ENCODE peak calls at places on chromosomes 13 and 19, in six cellular contexts. One of them, this sample, is unnamed.

GRCh38 chr19:28242317-28242927 is 970.5 kb downstream of the UQCRFS1 start:
- DNase-seq in GM23338: peak
- DNase-seq in neural progenitor cell: peak
- DNase-seq in fibroblast of lung: peak
- DNase-seq in endothelial cell of umbilical vein: peak
- DNase-seq in PC-3: no peak
- DNase-seq in this sample: peak

GRCh38 chr13:41178040-41178439 is 16.3 kb downstream of the KBTBD7 start:
- DNase-seq in GM23338: peak
- DNase-seq in neural progenitor cell: no peak
- DNase-seq in endothelial cell of umbilical vein: no peak
- DNase-seq in PC-3: no peak
- DNase-seq in fibroblast of lung: peak
- DNase-seq in this sample: no peak

GRCh38 chr13:97395437-97396136 is 38.4 kb upstream of the RAP2A start:
- DNase-seq in endothelial cell of umbilical vein: no peak
- DNase-seq in PC-3: peak
- DNase-seq in GM23338: no peak
- DNase-seq in neural progenitor cell: no peak
- DNase-seq in fibroblast of lung: peak
- DNase-seq in this sample: no peak

GRCh38 chr19:50724522-50725217 is 1.5 kb downstream of the CLEC11A start:
- DNase-seq in GM23338: peak
- DNase-seq in PC-3: peak
- DNase-seq in neural progenitor cell: peak
- DNase-seq in fibroblast of lung: peak
- DNase-seq in endothelial cell of umbilical vein: peak
- DNase-seq in this sample: peak

GRCh38 chr19:18263324-18264215 is 10.7 kb downstream of the IQCN start:
- DNase-seq in endothelial cell of umbilical vein: no peak
- DNase-seq in GM23338: no peak
- DNase-seq in fibroblast of lung: no peak
- DNase-seq in neural progenitor cell: no peak
- DNase-seq in PC-3: no peak
- DNase-seq in this sample: no peak

GRCh38 chr19:3285647-3286176 is 61.3 kb downstream of the CELF5 start:
- DNase-seq in GM23338: peak
- DNase-seq in endothelial cell of umbilical vein: no peak
- DNase-seq in neural progenitor cell: no peak
- DNase-seq in fibroblast of lung: peak
- DNase-seq in PC-3: no peak
- DNase-seq in this sample: no peak

GRCh38 chr19:17125052-17125727 is 49.6 kb downstream of the MYO9B start:
- DNase-seq in PC-3: no peak
- DNase-seq in GM23338: no peak
- DNase-seq in fibroblast of lung: peak
- DNase-seq in endothelial cell of umbilical vein: no peak
- DNase-seq in neural progenitor cell: no peak
- DNase-seq in this sample: peak

GRCh38 chr13:52003551-52003950 is 7.7 kb downstream of the ATP7B start:
- DNase-seq in PC-3: no peak
- DNase-seq in neural progenitor cell: no peak
- DNase-seq in GM23338: peak
- DNase-seq in endothelial cell of umbilical vein: no peak
- DNase-seq in fibroblast of lung: no peak
- DNase-seq in this sample: no peak

GRCh38 chr19:35843676-35844481 is 8.4 kb downstream of the NPHS1 start:
- DNase-seq in PC-3: no peak
- DNase-seq in GM23338: peak
- DNase-seq in fibroblast of lung: no peak
- DNase-seq in neural progenitor cell: peak
- DNase-seq in endothelial cell of umbilical vein: no peak
- DNase-seq in this sample: no peak
- TF ChIP-seq EZH2 in PC-3: no peak
- TF ChIP-seq EZH2 in GM23338: no peak
- TF ChIP-seq EZH2 in fibroblast of lung: no peak
- TF ChIP-seq EZH2 in neural progenitor cell: peak
- TF ChIP-seq EZH2 in endothelial cell of umbilical vein: no peak
- TF ChIP-seq EZH2 in this sample: no peak

GRCh38 chr13:26051231-26052135 is at the start of gene SHISA2:
- DNase-seq in GM23338: peak
- DNase-seq in fibroblast of lung: peak
- DNase-seq in neural progenitor cell: peak
- DNase-seq in PC-3: peak
- DNase-seq in endothelial cell of umbilical vein: peak
- DNase-seq in this sample: peak

GRCh38 chr13:26050568-26051230 is 1.1 kb downstream of the SHISA2 start:
- DNase-seq in endothelial cell of umbilical vein: peak
- DNase-seq in GM23338: peak
- DNase-seq in fibroblast of lung: no peak
- DNase-seq in PC-3: no peak
- DNase-seq in neural progenitor cell: peak
- DNase-seq in this sample: no peak

GRCh38 chr13:26046639-26047038 is 5.2 kb downstream of the SHISA2 start:
- DNase-seq in fibroblast of lung: no peak
- DNase-seq in neural progenitor cell: no peak
- DNase-seq in endothelial cell of umbilical vein: no peak
- DNase-seq in GM23338: no peak
- DNase-seq in PC-3: no peak
- DNase-seq in this sample: no peak

GRCh38 chr13:26047040-26047439 is 4.8 kb downstream of the SHISA2 start:
- DNase-seq in endothelial cell of umbilical vein: no peak
- DNase-seq in GM23338: no peak
- DNase-seq in neural progenitor cell: no peak
- DNase-seq in fibroblast of lung: no peak
- DNase-seq in PC-3: no peak
- DNase-seq in this sample: no peak

DNA sequence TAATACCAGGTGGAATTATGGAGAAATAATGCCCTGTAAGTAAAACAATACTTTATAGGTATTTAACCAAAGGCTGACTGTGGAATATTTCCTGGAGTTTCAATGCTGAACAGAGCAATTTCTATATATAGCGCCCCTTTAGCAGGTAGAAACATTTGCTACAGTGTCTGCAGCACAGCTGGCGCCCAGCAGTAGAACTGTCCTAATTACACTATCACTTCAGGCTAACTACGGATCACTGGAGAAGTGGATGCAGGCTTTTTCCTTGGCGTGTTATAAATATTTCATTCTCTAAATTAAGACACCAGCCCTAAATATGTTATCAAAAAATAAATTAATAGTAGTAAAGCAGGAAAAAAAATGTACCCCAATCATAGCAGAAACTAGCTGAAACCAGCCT is 3.1 kb downstream of the SHISA2 start:
- DNase-seq in endothelial cell of umbilical vein: no peak
- DNase-seq in neural progenitor cell: no peak
- DNase-seq in PC-3: no peak
- DNase-seq in fibroblast of lung: no peak
- DNase-seq in GM23338: no peak
- DNase-seq in this sample: no peak
- H3K4me2 ChIP-seq in endothelial cell of umbilical vein: peak
- H3K4me2 ChIP-seq in neural progenitor cell: peak
- H3K4me2 ChIP-seq in PC-3: peak
- H3K4me2 ChIP-seq in fibroblast of lung: no peak
- H3K4me2 ChIP-seq in GM23338: peak
- H3K4me2 ChIP-seq in this sample: peak

DNA sequence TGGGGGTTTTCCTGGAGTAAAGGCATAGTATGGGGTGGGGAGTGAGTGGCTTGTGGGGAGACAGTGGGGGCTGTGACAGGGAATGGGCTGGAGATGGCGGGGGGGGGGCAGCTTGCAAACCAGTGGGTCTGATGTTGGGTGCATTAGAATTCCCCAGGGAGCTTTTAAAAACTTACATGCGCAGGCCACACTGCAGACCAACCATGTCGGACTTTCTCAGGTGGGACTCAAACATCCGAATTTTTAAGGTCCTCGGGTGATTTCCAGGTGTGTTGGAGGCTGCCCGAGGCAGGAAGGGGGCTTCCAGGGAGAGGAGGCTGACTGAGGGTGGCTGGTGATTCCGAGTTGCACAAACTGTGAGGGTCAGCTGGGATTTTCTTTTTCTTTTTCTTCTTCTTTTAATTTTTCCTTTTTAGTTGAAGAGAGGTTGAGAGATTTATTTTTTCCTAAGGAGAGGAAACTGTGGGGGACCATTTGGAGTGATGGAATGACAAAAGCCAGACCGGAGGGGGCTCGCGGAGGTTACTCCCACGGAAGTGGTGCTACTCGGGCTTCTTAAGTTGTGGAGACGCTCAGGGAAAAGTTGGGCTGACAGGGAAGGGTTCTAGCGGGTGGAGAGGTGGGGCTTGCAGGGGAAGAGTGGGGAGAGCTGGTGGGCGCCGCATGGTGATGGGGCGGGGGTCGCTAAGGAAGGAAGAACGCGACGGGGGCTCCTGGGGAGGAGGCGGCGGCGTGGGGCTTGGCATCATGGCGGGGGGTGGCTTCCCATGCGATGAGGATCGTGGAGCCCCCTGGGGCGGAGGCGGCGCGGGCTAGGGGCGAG is 1.0 kb upstream of the CACNG8 start:
- DNase-seq in PC-3: no peak
- DNase-seq in fibroblast of lung: no peak
- DNase-seq in endothelial cell of umbilical vein: no peak
- DNase-seq in GM23338: peak
- DNase-seq in neural progenitor cell: peak
- DNase-seq in this sample: no peak
- TF ChIP-seq EZH2 in PC-3: no peak
- TF ChIP-seq EZH2 in fibroblast of lung: peak
- TF ChIP-seq EZH2 in endothelial cell of umbilical vein: peak
- TF ChIP-seq EZH2 in GM23338: no peak
- TF ChIP-seq EZH2 in neural progenitor cell: peak
- TF ChIP-seq EZH2 in this sample: no peak

GRCh38 chr19:53878786-53879144 is 3.2 kb upstream of the PRKCG start:
- DNase-seq in GM23338: no peak
- DNase-seq in neural progenitor cell: no peak
- DNase-seq in PC-3: no peak
- DNase-seq in endothelial cell of umbilical vein: peak
- DNase-seq in fibroblast of lung: no peak
- DNase-seq in this sample: no peak
- H3K4me2 ChIP-seq in GM23338: peak
- H3K4me2 ChIP-seq in neural progenitor cell: peak
- H3K4me2 ChIP-seq in PC-3: peak
- H3K4me2 ChIP-seq in endothelial cell of umbilical vein: peak
- H3K4me2 ChIP-seq in fibroblast of lung: peak
- H3K4me2 ChIP-seq in this sample: no peak

GRCh38 chr19:13014101-13014920 is 19.0 kb downstream of the NFIX start:
- DNase-seq in fibroblast of lung: peak
- DNase-seq in endothelial cell of umbilical vein: no peak
- DNase-seq in PC-3: peak
- DNase-seq in GM23338: peak
- DNase-seq in neural progenitor cell: peak
- DNase-seq in this sample: no peak
- TF ChIP-seq EZH2 in fibroblast of lung: no peak
- TF ChIP-seq EZH2 in endothelial cell of umbilical vein: no peak
- TF ChIP-seq EZH2 in PC-3: no peak
- TF ChIP-seq EZH2 in GM23338: peak
- TF ChIP-seq EZH2 in neural progenitor cell: peak
- TF ChIP-seq EZH2 in this sample: no peak

GRCh38 chr13:98906746-98907502 is 70.9 kb downstream of the DOCK9 start:
- DNase-seq in endothelial cell of umbilical vein: no peak
- DNase-seq in neural progenitor cell: no peak
- DNase-seq in PC-3: no peak
- DNase-seq in GM23338: no peak
- DNase-seq in fibroblast of lung: no peak
- DNase-seq in this sample: no peak

GRCh38 chr13:98912846-98913245 is 65.0 kb downstream of the DOCK9 start:
- DNase-seq in PC-3: no peak
- DNase-seq in endothelial cell of umbilical vein: no peak
- DNase-seq in GM23338: no peak
- DNase-seq in neural progenitor cell: no peak
- DNase-seq in fibroblast of lung: no peak
- DNase-seq in this sample: no peak

GRCh38 chr13:98905199-98905598 is 72.7 kb downstream of the DOCK9 start:
- DNase-seq in PC-3: no peak
- DNase-seq in endothelial cell of umbilical vein: no peak
- DNase-seq in fibroblast of lung: no peak
- DNase-seq in neural progenitor cell: no peak
- DNase-seq in GM23338: no peak
- DNase-seq in this sample: no peak

GRCh38 chr13:98910501-98910951 is 67.3 kb downstream of the DOCK9 start:
- DNase-seq in neural progenitor cell: no peak
- DNase-seq in PC-3: peak
- DNase-seq in fibroblast of lung: peak
- DNase-seq in endothelial cell of umbilical vein: peak
- DNase-seq in GM23338: no peak
- DNase-seq in this sample: peak

DNA sequence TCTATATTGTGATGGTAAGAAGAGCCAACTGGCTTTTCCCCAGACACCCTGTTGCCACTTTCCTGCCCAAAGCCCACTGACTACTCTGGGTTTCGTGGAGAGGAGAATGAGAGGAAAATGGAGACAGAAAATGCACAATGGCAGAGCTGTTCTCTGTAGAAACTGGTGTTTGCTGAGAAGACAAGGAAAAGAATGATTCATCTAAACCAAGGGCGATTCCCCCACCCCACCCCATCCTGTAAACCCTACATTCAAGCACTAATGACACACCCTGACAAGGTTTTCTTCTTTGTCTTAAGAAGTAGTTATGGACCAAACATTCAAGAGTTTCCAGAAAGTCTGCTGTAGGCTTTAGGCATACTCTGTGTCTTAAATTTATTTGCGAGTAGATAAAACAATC is 68.8 kb downstream of the DOCK9 start:
- DNase-seq in endothelial cell of umbilical vein: peak
- DNase-seq in neural progenitor cell: no peak
- DNase-seq in PC-3: peak
- DNase-seq in GM23338: no peak
- DNase-seq in fibroblast of lung: no peak
- DNase-seq in this sample: no peak
- H3K4me2 ChIP-seq in endothelial cell of umbilical vein: no peak
- H3K4me2 ChIP-seq in neural progenitor cell: no peak
- H3K4me2 ChIP-seq in PC-3: peak
- H3K4me2 ChIP-seq in GM23338: no peak
- H3K4me2 ChIP-seq in fibroblast of lung: no peak
- H3K4me2 ChIP-seq in this sample: no peak

DNA sequence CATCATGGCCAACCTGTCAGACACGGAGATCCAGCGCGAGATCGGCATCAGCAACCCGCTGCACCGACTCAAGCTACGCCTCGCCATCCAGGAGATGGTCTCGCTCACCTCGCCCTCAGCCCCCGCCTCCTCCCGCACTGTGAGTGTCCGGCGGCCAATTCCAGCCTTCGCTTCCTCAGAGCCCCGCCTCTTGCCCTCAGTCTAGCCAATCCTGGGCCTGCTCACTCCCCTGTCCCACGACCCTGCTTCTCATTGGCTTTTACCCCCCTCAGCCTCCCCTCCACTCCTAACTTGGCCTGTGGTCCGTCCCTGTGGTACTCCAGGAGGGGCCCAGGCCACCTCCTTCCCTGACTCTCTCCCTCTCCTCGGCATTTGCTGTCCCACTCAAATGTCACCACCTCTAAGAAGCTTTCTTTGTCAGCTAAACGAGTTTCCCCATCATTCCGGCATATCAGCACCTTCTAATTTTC is 12.3 kb downstream of the HRC start:
- DNase-seq in endothelial cell of umbilical vein: peak
- DNase-seq in neural progenitor cell: peak
- DNase-seq in GM23338: peak
- DNase-seq in PC-3: peak
- DNase-seq in fibroblast of lung: peak
- DNase-seq in this sample: no peak
- TF ChIP-seq EZH2 in endothelial cell of umbilical vein: no peak
- TF ChIP-seq EZH2 in neural progenitor cell: no peak
- TF ChIP-seq EZH2 in GM23338: no peak
- TF ChIP-seq EZH2 in PC-3: no peak
- TF ChIP-seq EZH2 in fibroblast of lung: no peak
- TF ChIP-seq EZH2 in this sample: no peak

GRCh38 chr19:56764296-56764695 is 76.2 kb downstream of the PEG3 start:
- DNase-seq in endothelial cell of umbilical vein: no peak
- DNase-seq in GM23338: no peak
- DNase-seq in PC-3: peak
- DNase-seq in neural progenitor cell: no peak
- DNase-seq in fibroblast of lung: no peak
- DNase-seq in this sample: no peak
- H3K4me2 ChIP-seq in endothelial cell of umbilical vein: no peak
- H3K4me2 ChIP-seq in GM23338: no peak
- H3K4me2 ChIP-seq in PC-3: no peak
- H3K4me2 ChIP-seq in neural progenitor cell: no peak
- H3K4me2 ChIP-seq in fibroblast of lung: no peak
- H3K4me2 ChIP-seq in this sample: no peak

This sample was measured in DND-41.